ENCODE peak calls at places on chromosomes 3 and 15, in seven cellular contexts. X is neural crest cell, N is body of pancreas, O is tibial artery, Q is bronchial epithelial cell, G is ovary, L is WTC11. D is an unnamed sample.

GRCh38 chr3:49017646-49017977 is 768 bp downstream of the DALRD3 start:
- DNase-seq in N (peak), Q (no peak), G (no peak), X (no peak), O (no peak), L (no peak), D (no peak)

GRCh38 chr3:12046406-12046805 is 42.2 kb downstream of the SYN2 start:
- DNase-seq in L (no peak), G (no peak), X (no peak), N (no peak), O (no peak), Q (peak), D (no peak)

GRCh38 chr3:42505203-42505848 is 2.9 kb downstream of the VIPR1 start:
- DNase-seq in X (no peak), N (no peak), G (peak), L (no peak), O (peak), Q (no peak), D (no peak)

GRCh38 chr3:49867871-49868321 is 1.8 kb downstream of the CAMKV start:
- DNase-seq in N (no peak), Q (peak), G (no peak), X (peak), L (peak), O (no peak), D (peak)

GRCh38 chr15:31019986-31020385 is 28.6 kb upstream of the MTMR10 start:
- DNase-seq in O (no peak), L (no peak), Q (no peak), N (no peak), X (no peak), G (no peak), D (no peak)

GRCh38 chr15:72147416-72147815 is 29.2 kb downstream of the SENP8 start:
- DNase-seq in X (no peak), L (no peak), O (no peak), N (no peak), Q (no peak), G (no peak), D (no peak)

GRCh38 chr3:55885721-55886120 is 398.6 kb upstream of the WNT5A start:
- DNase-seq in N (no peak), G (no peak), Q (peak), O (no peak), L (no peak), X (no peak), D (no peak)

GRCh38 chr3:102096066-102096465 is 246.8 kb downstream of the NFKBIZ start:
- DNase-seq in L (no peak), O (no peak), G (no peak), N (no peak), X (no peak), Q (no peak), D (no peak)

GRCh38 chr15:63870403-63871209 is 36.9 kb upstream of the HERC1 start:
- DNase-seq in X (no peak), G (peak), N (no peak), Q (peak), L (peak), O (no peak), D (peak)

GRCh38 chr3:176914764-176915163 is 282.5 kb downstream of the TBL1XR1 start:
- DNase-seq in N (no peak), Q (peak), L (no peak), O (no peak), X (no peak), G (no peak), D (no peak)

GRCh38 chr3:127676921-127677351 is 4.2 kb downstream of the ABTB1 start:
- DNase-seq in X (no peak), N (peak), Q (no peak), O (peak), G (peak), L (peak), D (no peak)

GRCh38 chr3:133161666-133162065 is 123.5 kb downstream of the TMEM108 start:
- DNase-seq in L (no peak), Q (no peak), N (no peak), O (no peak), X (no peak), G (no peak), D (no peak)

GRCh38 chr3:5017953-5018531 is 38.8 kb downstream of the BHLHE40 start:
- DNase-seq in X (no peak), O (peak), G (no peak), L (no peak), N (peak), Q (peak), D (no peak)

GRCh38 chr15:81282911-81283310 is 41.0 kb downstream of the STARD5 start:
- DNase-seq in G (no peak), X (no peak), L (no peak), Q (no peak), O (peak), N (no peak), D (no peak)

GRCh38 chr3:170863768-170864167 is 6.2 kb downstream of the RPL22L1 start:
- DNase-seq in N (no peak), X (no peak), L (no peak), G (no peak), Q (no peak), O (no peak), D (no peak)

GRCh38 chr3:107201146-107201545 is 176.1 kb upstream of the CCDC54 start:
- DNase-seq in X (no peak), Q (peak), O (no peak), N (no peak), G (no peak), L (no peak), D (no peak)

GRCh38 chr3:52054689-52055511 is 1.5 kb downstream of the DUSP7 start:
- DNase-seq in Q (no peak), O (no peak), X (peak), G (peak), L (peak), N (no peak), D (no peak)

GRCh38 chr3:146078031-146078430 is 83.0 kb downstream of the PLOD2 start:
- DNase-seq in X (no peak), N (no peak), O (no peak), Q (no peak), G (no peak), L (no peak), D (no peak)

GRCh38 chr3:10291139-10291500 is 1.6 kb downstream of the GHRL start:
- DNase-seq in X (no peak), O (no peak), L (no peak), Q (no peak), G (no peak), N (no peak), D (no peak)

GRCh38 chr3:172106037-172106559 is 66.7 kb downstream of the FNDC3B start:
- DNase-seq in G (no peak), L (no peak), X (no peak), N (no peak), O (no peak), Q (no peak), D (no peak)

GRCh38 chr3:100561459-100562158 is 47.8 kb upstream of the ADGRG7 start:
- DNase-seq in L (peak), N (no peak), G (no peak), O (no peak), Q (peak), X (no peak), D (no peak)

GRCh38 chr3:139322346-139322745 is 21.5 kb upstream of the MRPS22 start:
- DNase-seq in G (peak), L (no peak), O (no peak), X (no peak), Q (no peak), N (no peak), D (no peak)

GRCh38 chr3:12253521-12253920 is 35.3 kb upstream of the PPARG start:
- DNase-seq in G (no peak), N (no peak), O (no peak), X (no peak), L (no peak), Q (no peak), D (no peak)

GRCh38 chr3:160755776-160756304 is at the start of gene PPM1L:
- DNase-seq in Q (peak), L (peak), G (peak), O (peak), N (peak), X (peak), D (peak)

GRCh38 chr15:37135225-37135624 is 34.9 kb upstream of the MEIS2 start:
- DNase-seq in Q (peak), O (no peak), L (no peak), N (no peak), X (no peak), G (no peak), D (no peak)
- TF ChIP-seq CTCF in Q (peak), O (no peak), L (peak), N (no peak), X (peak), G (no peak), D (peak)

GRCh38 chr3:27185231-27185989 is 183.8 kb downstream of the NEK10 start:
- DNase-seq in Q (no peak), L (no peak), X (no peak), G (no peak), O (no peak), N (no peak), D (no peak)
- TF ChIP-seq CTCF in Q (no peak), L (no peak), X (no peak), G (no peak), O (no peak), N (no peak), D (no peak)

GRCh38 chr15:42155546-42156265 is 730 bp downstream of the PLA2G4F start:
- DNase-seq in G (no peak), Q (peak), N (peak), L (no peak), O (peak), X (no peak), D (no peak)

GRCh38 chr15:42157981-42158765 is 1.7 kb upstream of the PLA2G4F start:
- DNase-seq in Q (peak), O (peak), X (no peak), L (no peak), G (no peak), N (no peak), D (no peak)

GRCh38 chr15:42154576-42155355 is 1.7 kb downstream of the PLA2G4F start:
- DNase-seq in O (peak), G (no peak), X (no peak), N (no peak), L (no peak), Q (peak), D (no peak)

GRCh38 chr15:42157381-42157780 is 945 bp upstream of the PLA2G4F start:
- DNase-seq in O (no peak), Q (no peak), X (no peak), N (no peak), L (no peak), G (no peak), D (no peak)

DNA sequence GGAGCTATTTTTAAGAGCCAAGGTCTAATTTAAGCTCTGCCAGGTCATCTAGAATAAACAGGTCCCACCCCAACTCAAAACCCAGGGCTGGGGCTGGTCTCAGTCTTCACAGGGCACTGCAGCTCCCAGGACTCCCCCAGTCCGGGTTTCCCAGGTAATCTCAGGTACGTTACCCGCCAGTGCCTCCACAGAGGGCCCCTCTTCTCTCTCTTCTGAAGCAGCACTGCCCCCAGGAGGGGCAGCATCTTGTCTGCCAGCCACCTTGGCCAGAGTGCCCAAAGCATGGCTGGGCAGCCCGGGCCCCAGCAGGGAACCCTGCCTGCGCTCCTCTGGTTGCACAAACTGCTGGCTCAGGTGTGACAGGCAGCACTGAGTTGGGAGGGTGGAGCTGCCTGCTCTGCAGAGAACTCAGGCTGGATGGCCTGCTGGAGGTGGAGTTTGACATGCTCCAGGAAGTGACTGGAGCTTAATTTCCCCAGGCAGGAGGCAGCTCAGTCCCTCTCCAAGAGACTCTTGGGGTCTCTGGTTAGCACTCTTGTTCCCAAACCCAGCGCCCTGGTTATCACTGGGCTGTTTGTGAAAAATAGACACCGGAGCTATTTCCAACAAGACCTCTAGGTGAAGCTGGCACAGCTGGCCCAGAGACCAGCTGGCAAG is at the start of gene PLA2G4F:
- DNase-seq in N (peak), Q (peak), G (no peak), X (no peak), O (peak), L (no peak), D (no peak)
- TF ChIP-seq CTCF in N (no peak), Q (peak), G (no peak), X (no peak), O (no peak), L (no peak), D (no peak)

GRCh38 chr3:64441861-64442260 is 216.6 kb upstream of the PRICKLE2 start:
- DNase-seq in X (no peak), N (peak), G (no peak), Q (no peak), L (no peak), O (no peak), D (no peak)

GRCh38 chr3:64445318-64446300 is 220.3 kb upstream of the PRICKLE2 start:
- DNase-seq in N (peak), Q (no peak), L (peak), G (peak), O (no peak), X (peak), D (peak)

GRCh38 chr3:64443553-64444331 is 218.5 kb upstream of the PRICKLE2 start:
- DNase-seq in X (no peak), O (no peak), Q (no peak), N (no peak), G (peak), L (no peak), D (no peak)

GRCh38 chr3:64449026-64449425 is 223.8 kb upstream of the PRICKLE2 start:
- DNase-seq in N (no peak), G (no peak), O (no peak), Q (peak), X (no peak), L (no peak), D (no peak)

GRCh38 chr3:64444619-64445317 is 219.5 kb upstream of the PRICKLE2 start:
- DNase-seq in G (peak), O (no peak), X (no peak), L (peak), N (no peak), Q (no peak), D (peak)
- TF ChIP-seq CTCF in G (no peak), O (no peak), X (no peak), L (no peak), N (no peak), Q (no peak), D (no peak)

GRCh38 chr15:91289324-91289723 is 189.3 kb downstream of the SV2B start:
- DNase-seq in O (no peak), Q (no peak), G (no peak), N (no peak), L (peak), X (no peak), D (no peak)
- TF ChIP-seq CTCF in O (no peak), Q (no peak), G (no peak), N (no peak), L (no peak), X (no peak), D (no peak)

GRCh38 chr3:128726691-128727031 is 678 bp downstream of the RAB7A start:
- DNase-seq in G (no peak), L (peak), N (peak), O (peak), X (peak), Q (peak), D (no peak)

GRCh38 chr3:128727059-128727458 is 1.1 kb downstream of the RAB7A start:
- DNase-seq in N (no peak), G (no peak), Q (no peak), L (no peak), X (no peak), O (no peak), D (no peak)

GRCh38 chr3:128727485-128727884 is 1.5 kb downstream of the RAB7A start:
- DNase-seq in X (no peak), Q (peak), L (no peak), N (no peak), O (no peak), G (no peak), D (no peak)

GRCh38 chr3:128725932-128726690 is at the start of gene RAB7A:
- DNase-seq in G (peak), X (peak), N (peak), O (peak), Q (peak), L (peak), D (peak)

GRCh38 chr3:128725547-128725931 is 444 bp upstream of the RAB7A start:
- DNase-seq in L (no peak), X (no peak), N (no peak), G (no peak), Q (no peak), O (no peak), D (no peak)
- TF ChIP-seq CTCF in L (no peak), X (no peak), N (no peak), G (no peak), Q (no peak), O (no peak), D (no peak)

GRCh38 chr3:64188810-64189560 is 36.3 kb downstream of the PRICKLE2 start:
- DNase-seq in L (no peak), Q (peak), G (no peak), X (no peak), O (peak), N (peak), D (no peak)

GRCh38 chr3:64184621-64185020 is 40.6 kb downstream of the PRICKLE2 start:
- DNase-seq in Q (peak), X (no peak), N (no peak), O (no peak), L (no peak), G (no peak), D (no peak)

GRCh38 chr3:64186667-64187064 is 38.6 kb downstream of the PRICKLE2 start:
- DNase-seq in Q (no peak), G (no peak), N (no peak), X (no peak), L (no peak), O (no peak), D (no peak)

GRCh38 chr3:64185436-64185835 is 39.8 kb downstream of the PRICKLE2 start:
- DNase-seq in G (no peak), L (no peak), Q (peak), O (no peak), X (no peak), N (no peak), D (no peak)

GRCh38 chr3:64187065-64187959 is 38.0 kb downstream of the PRICKLE2 start:
- DNase-seq in O (peak), X (no peak), L (no peak), G (peak), Q (peak), N (peak), D (no peak)
- TF ChIP-seq CTCF in O (no peak), X (no peak), L (no peak), G (no peak), Q (peak), N (no peak), D (no peak)

GRCh38 chr3:196789773-196790419 is 50.2 kb downstream of the PAK2 start:
- DNase-seq in G (no peak), N (no peak), L (no peak), Q (peak), X (no peak), O (no peak), D (no peak)
- TF ChIP-seq CTCF in G (no peak), N (no peak), L (no peak), Q (no peak), X (no peak), O (no peak), D (no peak)